ENCODE peak calls at places on chromosomes 5 and 9, in five cellular contexts. One of them, this sample, is unnamed. For H3K27me3 and H3K4me1, the result is how much of the 10 kb centered on the place peaks cover.

GRCh38 chr9:5718296-5719032 is 89.6 kb downstream of the RIC1 start:
- DNase-seq in GM23248: peak
- DNase-seq in transverse colon: no peak
- DNase-seq in body of pancreas: no peak
- DNase-seq in ascending aorta: no peak
- DNase-seq in this sample: no peak

GRCh38 chr9:99557816-99558215 is 263.9 kb upstream of the NR4A3 start:
- DNase-seq in GM23248: no peak
- DNase-seq in transverse colon: no peak
- DNase-seq in body of pancreas: no peak
- DNase-seq in ascending aorta: no peak
- DNase-seq in this sample: no peak

GRCh38 chr9:121322737-121323448 is 47.2 kb downstream of the STOM start:
- DNase-seq in GM23248: no peak
- DNase-seq in transverse colon: no peak
- DNase-seq in body of pancreas: no peak
- DNase-seq in ascending aorta: peak
- DNase-seq in this sample: no peak

GRCh38 chr5:38468202-38468656 is 88.2 kb downstream of the LIFR start:
- DNase-seq in GM23248: peak
- DNase-seq in transverse colon: no peak
- DNase-seq in body of pancreas: peak
- DNase-seq in ascending aorta: peak
- DNase-seq in this sample: no peak

GRCh38 chr9:70421020-70421271 is 6.5 kb upstream of the KLF9 start:
- DNase-seq in GM23248: no peak
- DNase-seq in transverse colon: no peak
- DNase-seq in body of pancreas: no peak
- DNase-seq in ascending aorta: no peak
- DNase-seq in this sample: no peak

GRCh38 chr9:73525350-73525749 is 373.7 kb downstream of the ANXA1 start:
- DNase-seq in GM23248: no peak
- DNase-seq in transverse colon: no peak
- DNase-seq in body of pancreas: no peak
- DNase-seq in ascending aorta: no peak
- DNase-seq in this sample: no peak

GRCh38 chr5:146213210-146213838 is 9.9 kb downstream of the RBM27 start:
- DNase-seq in GM23248: no peak
- DNase-seq in transverse colon: no peak
- DNase-seq in body of pancreas: peak
- DNase-seq in ascending aorta: no peak
- DNase-seq in this sample: no peak

GRCh38 chr5:123487298-123487697 is 24.7 kb upstream of the CSNK1G3 start:
- DNase-seq in GM23248: peak
- DNase-seq in transverse colon: no peak
- DNase-seq in body of pancreas: peak
- DNase-seq in ascending aorta: no peak
- DNase-seq in this sample: no peak

GRCh38 chr5:79956173-79956670 is 34.8 kb downstream of the MTX3 start:
- DNase-seq in GM23248: peak
- DNase-seq in transverse colon: no peak
- DNase-seq in body of pancreas: no peak
- DNase-seq in ascending aorta: no peak
- DNase-seq in this sample: no peak

GRCh38 chr5:95530441-95530840 is 24.3 kb downstream of the SKIC3 start:
- DNase-seq in GM23248: peak
- DNase-seq in transverse colon: no peak
- DNase-seq in body of pancreas: no peak
- DNase-seq in ascending aorta: no peak
- DNase-seq in this sample: no peak

GRCh38 chr5:142280066-142281011 is 44.5 kb downstream of the SPRY4 start:
- DNase-seq in GM23248: no peak
- DNase-seq in transverse colon: no peak
- DNase-seq in body of pancreas: peak
- DNase-seq in ascending aorta: peak
- DNase-seq in this sample: no peak

GRCh38 chr5:10704949-10705621 is 55.9 kb downstream of the DAP start:
- DNase-seq in GM23248: peak
- DNase-seq in transverse colon: no peak
- DNase-seq in body of pancreas: no peak
- DNase-seq in ascending aorta: no peak
- DNase-seq in this sample: no peak

GRCh38 chr5:145780961-145781360 is 54.2 kb downstream of the PRELID2 start:
- DNase-seq in GM23248: no peak
- DNase-seq in transverse colon: no peak
- DNase-seq in body of pancreas: no peak
- DNase-seq in ascending aorta: no peak
- DNase-seq in this sample: no peak

GRCh38 chr5:176608142-176608705 is 1.7 kb downstream of the GPRIN1 start:
- DNase-seq in GM23248: no peak
- DNase-seq in transverse colon: no peak
- DNase-seq in body of pancreas: no peak
- DNase-seq in ascending aorta: no peak
- DNase-seq in this sample: no peak

GRCh38 chr5:104088876-104089778 is 526.5 kb upstream of the NUDT12 start:
- DNase-seq in GM23248: no peak
- DNase-seq in transverse colon: no peak
- DNase-seq in body of pancreas: no peak
- DNase-seq in ascending aorta: no peak
- DNase-seq in this sample: no peak

GRCh38 chr5:136810198-136810823 is 445.0 kb upstream of the TRPC7 start:
- DNase-seq in GM23248: peak
- DNase-seq in transverse colon: no peak
- DNase-seq in body of pancreas: no peak
- DNase-seq in ascending aorta: no peak
- DNase-seq in this sample: no peak

GRCh38 chr9:14313378-14313940 is 482 bp downstream of the NFIB start:
- DNase-seq in GM23248: peak
- DNase-seq in transverse colon: peak
- DNase-seq in body of pancreas: peak
- DNase-seq in ascending aorta: no peak
- DNase-seq in this sample: peak

GRCh38 chr9:86181379-86182315 is 77.8 kb downstream of the C9orf153 start:
- DNase-seq in GM23248: peak
- DNase-seq in transverse colon: no peak
- DNase-seq in body of pancreas: no peak
- DNase-seq in ascending aorta: no peak
- DNase-seq in this sample: no peak

GRCh38 chr5:98785244-98785643 is 11.8 kb downstream of the RGMB start:
- DNase-seq in GM23248: no peak
- DNase-seq in transverse colon: no peak
- DNase-seq in body of pancreas: no peak
- DNase-seq in ascending aorta: no peak
- DNase-seq in this sample: no peak

GRCh38 chr5:147780924-147781530 is 1.5 kb downstream of the JAKMIP2 start:
- DNase-seq in GM23248: no peak
- DNase-seq in transverse colon: no peak
- DNase-seq in body of pancreas: no peak
- DNase-seq in ascending aorta: no peak
- DNase-seq in this sample: no peak

GRCh38 chr9:6827370-6827949 is 69.7 kb downstream of the KDM4C start:
- DNase-seq in GM23248: peak
- DNase-seq in transverse colon: no peak
- DNase-seq in body of pancreas: peak
- DNase-seq in ascending aorta: no peak
- DNase-seq in this sample: peak

DNA sequence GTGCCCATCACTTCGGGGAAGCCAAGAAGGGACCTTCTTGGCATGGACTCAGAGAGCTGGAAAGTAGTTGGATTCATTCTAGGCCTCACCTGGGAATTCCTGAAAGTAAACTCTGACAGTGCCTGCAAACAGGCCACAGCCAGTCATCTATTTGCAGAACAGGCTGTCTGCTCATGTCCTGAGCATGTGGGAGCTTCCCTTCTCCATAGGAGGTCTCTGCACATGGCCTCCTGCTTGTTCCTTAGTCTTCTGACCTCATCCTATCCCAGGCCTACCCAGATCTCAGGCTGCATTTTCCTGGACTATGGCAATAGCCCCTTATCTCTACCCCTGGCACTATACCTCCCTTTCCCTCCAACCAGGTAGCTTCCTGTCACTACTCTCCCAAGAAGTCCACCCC is 67.2 kb upstream of the FSTL4 start:
- DNase-seq in GM23248: no peak
- DNase-seq in transverse colon: no peak
- DNase-seq in body of pancreas: no peak
- DNase-seq in ascending aorta: peak
- DNase-seq in this sample: no peak
- H3K27me3 ChIP-seq in GM23248: under half
- H3K27me3 ChIP-seq in transverse colon: under half
- H3K27me3 ChIP-seq in body of pancreas: under half
- H3K27me3 ChIP-seq in ascending aorta: under half
- H3K27me3 ChIP-seq in this sample: under half

DNA sequence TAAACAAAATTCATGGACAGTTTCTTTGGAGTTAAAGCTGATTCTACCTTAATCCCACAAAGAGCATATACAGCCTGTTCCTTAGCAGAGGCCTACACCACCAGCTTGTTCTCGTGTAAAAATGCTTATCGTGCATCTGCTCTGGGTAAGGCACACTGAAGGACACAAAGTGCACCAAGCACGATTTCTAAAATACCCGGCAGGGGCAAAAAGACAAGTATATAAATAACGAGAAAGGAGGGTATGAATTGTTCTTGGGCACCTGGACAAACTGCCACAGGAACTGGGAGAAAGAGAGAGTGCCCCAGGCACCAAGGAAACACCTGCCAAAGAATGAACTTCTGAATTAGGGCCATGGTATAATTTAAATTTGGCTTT is 25.3 kb downstream of the NSUN2 start:
- DNase-seq in GM23248: no peak
- DNase-seq in transverse colon: no peak
- DNase-seq in body of pancreas: no peak
- DNase-seq in ascending aorta: no peak
- DNase-seq in this sample: no peak
- H3K4me1 ChIP-seq in GM23248: under half
- H3K4me1 ChIP-seq in transverse colon: under half
- H3K4me1 ChIP-seq in body of pancreas: under half
- H3K4me1 ChIP-seq in ascending aorta: under half
- H3K4me1 ChIP-seq in this sample: under half

GRCh38 chr5:170508036-170508435 is 4.2 kb downstream of the KCNIP1 start:
- DNase-seq in GM23248: no peak
- DNase-seq in transverse colon: no peak
- DNase-seq in body of pancreas: no peak
- DNase-seq in ascending aorta: no peak
- DNase-seq in this sample: no peak

GRCh38 chr5:170504598-170505266 is 912 bp downstream of the KCNIP1 start:
- DNase-seq in GM23248: no peak
- DNase-seq in transverse colon: no peak
- DNase-seq in body of pancreas: no peak
- DNase-seq in ascending aorta: no peak
- DNase-seq in this sample: no peak

GRCh38 chr5:170508660-170509322 is 5.0 kb downstream of the KCNIP1 start:
- DNase-seq in GM23248: no peak
- DNase-seq in transverse colon: no peak
- DNase-seq in body of pancreas: no peak
- DNase-seq in ascending aorta: no peak
- DNase-seq in this sample: no peak

GRCh38 chr5:170511550-170511949 is 7.7 kb downstream of the KCNIP1 start:
- DNase-seq in GM23248: no peak
- DNase-seq in transverse colon: no peak
- DNase-seq in body of pancreas: no peak
- DNase-seq in ascending aorta: no peak
- DNase-seq in this sample: no peak

GRCh38 chr5:170509323-170509660 is 5.5 kb downstream of the KCNIP1 start:
- DNase-seq in GM23248: no peak
- DNase-seq in transverse colon: no peak
- DNase-seq in body of pancreas: no peak
- DNase-seq in ascending aorta: no peak
- DNase-seq in this sample: no peak
- H3K27me3 ChIP-seq in GM23248: half or more
- H3K27me3 ChIP-seq in transverse colon: under half
- H3K27me3 ChIP-seq in body of pancreas: under half
- H3K27me3 ChIP-seq in ascending aorta: under half
- H3K27me3 ChIP-seq in this sample: under half

GRCh38 chr5:14184725-14185124 is 41.6 kb downstream of the TRIO start:
- DNase-seq in GM23248: peak
- DNase-seq in transverse colon: no peak
- DNase-seq in body of pancreas: no peak
- DNase-seq in ascending aorta: peak
- DNase-seq in this sample: no peak
- H3K4me1 ChIP-seq in GM23248: half or more
- H3K4me1 ChIP-seq in transverse colon: half or more
- H3K4me1 ChIP-seq in body of pancreas: under half
- H3K4me1 ChIP-seq in ascending aorta: half or more
- H3K4me1 ChIP-seq in this sample: under half

GRCh38 chr9:136669791-136670464 is 7.2 kb downstream of the EGFL7 start:
- DNase-seq in GM23248: no peak
- DNase-seq in transverse colon: no peak
- DNase-seq in body of pancreas: no peak
- DNase-seq in ascending aorta: no peak
- DNase-seq in this sample: no peak
- H3K27me3 ChIP-seq in GM23248: under half
- H3K27me3 ChIP-seq in transverse colon: half or more
- H3K27me3 ChIP-seq in body of pancreas: under half
- H3K27me3 ChIP-seq in ascending aorta: under half
- H3K27me3 ChIP-seq in this sample: under half

GRCh38 chr9:134843740-134844139 is 36.9 kb upstream of the FCN2 start:
- DNase-seq in GM23248: no peak
- DNase-seq in transverse colon: no peak
- DNase-seq in body of pancreas: no peak
- DNase-seq in ascending aorta: no peak
- DNase-seq in this sample: no peak
- H3K4me1 ChIP-seq in GM23248: under half
- H3K4me1 ChIP-seq in transverse colon: under half
- H3K4me1 ChIP-seq in body of pancreas: under half
- H3K4me1 ChIP-seq in ascending aorta: under half
- H3K4me1 ChIP-seq in this sample: under half